ENCODE peak calls at places on chromosomes 12 and 14, in four cellular contexts. One of them, this sample, is unnamed.

GRCh38 chr14:98226411-98226810 is 1045.6 kb downstream of the BCL11B start:
- DNase-seq in HuH-7.5: no peak
- DNase-seq in CD8-positive, alpha-beta memory T cell: no peak
- DNase-seq in mammary epithelial cell: no peak
- DNase-seq in this sample: no peak

GRCh38 chr14:101359221-101360044 is 201.9 kb upstream of the DIO3 start:
- DNase-seq in HuH-7.5: no peak
- DNase-seq in CD8-positive, alpha-beta memory T cell: no peak
- DNase-seq in mammary epithelial cell: no peak
- DNase-seq in this sample: no peak

GRCh38 chr14:95498622-95499353 is 17.7 kb downstream of the SYNE3 start:
- DNase-seq in CD8-positive, alpha-beta memory T cell: no peak
- DNase-seq in mammary epithelial cell: no peak
- DNase-seq in HuH-7.5: no peak
- DNase-seq in this sample: no peak

GRCh38 chr12:24903305-24904088 is 45.4 kb downstream of the BCAT1 start:
- DNase-seq in HuH-7.5: no peak
- DNase-seq in mammary epithelial cell: peak; percentile 16
- DNase-seq in CD8-positive, alpha-beta memory T cell: no peak
- DNase-seq in this sample: no peak

GRCh38 chr14:93926209-93926872 is 803 bp upstream of the FAM181A start:
- DNase-seq in HuH-7.5: no peak
- DNase-seq in mammary epithelial cell: no peak
- DNase-seq in CD8-positive, alpha-beta memory T cell: no peak
- DNase-seq in this sample: no peak

GRCh38 chr14:23294734-23295561 is 7.7 kb downstream of the PPP1R3E start:
- DNase-seq in CD8-positive, alpha-beta memory T cell: peak; percentile 41
- DNase-seq in mammary epithelial cell: no peak
- DNase-seq in HuH-7.5: no peak
- DNase-seq in this sample: peak; percentile 40

GRCh38 chr12:132146098-132146497 is 1.8 kb downstream of the NOC4L start:
- DNase-seq in HuH-7.5: no peak
- DNase-seq in mammary epithelial cell: no peak
- DNase-seq in CD8-positive, alpha-beta memory T cell: no peak
- DNase-seq in this sample: no peak

GRCh38 chr12:4867384-4867783 is 42.3 kb upstream of the KCNA1 start:
- DNase-seq in mammary epithelial cell: no peak
- DNase-seq in CD8-positive, alpha-beta memory T cell: no peak
- DNase-seq in HuH-7.5: no peak
- DNase-seq in this sample: no peak

GRCh38 chr14:77267937-77268699 is 2.9 kb downstream of the NGB start:
- DNase-seq in HuH-7.5: no peak
- DNase-seq in mammary epithelial cell: no peak
- DNase-seq in CD8-positive, alpha-beta memory T cell: no peak
- DNase-seq in this sample: no peak

GRCh38 chr14:21974741-21975140 is 301.1 kb upstream of the OR4E1 start:
- DNase-seq in CD8-positive, alpha-beta memory T cell: no peak
- DNase-seq in HuH-7.5: no peak
- DNase-seq in mammary epithelial cell: no peak
- DNase-seq in this sample: no peak

GRCh38 chr12:11798856-11799530 is 149.5 kb downstream of the ETV6 start:
- DNase-seq in CD8-positive, alpha-beta memory T cell: no peak
- DNase-seq in HuH-7.5: no peak
- DNase-seq in mammary epithelial cell: peak; percentile 92
- DNase-seq in this sample: no peak

GRCh38 chr14:90608281-90608680 is 207.9 kb downstream of the TTC7B start:
- DNase-seq in CD8-positive, alpha-beta memory T cell: no peak
- DNase-seq in HuH-7.5: no peak
- DNase-seq in mammary epithelial cell: no peak
- DNase-seq in this sample: no peak

This sample was measured in HEK293T.